ENCODE peak calls at places on chromosomes 12 and 14, in five cellular contexts. M, T, J, C and A are unnamed samples.

GRCh38 chr12:13135336-13136178 is 32.1 kb upstream of the GSG1 start:
- DNase-seq in C (no peak), T (peak), J (peak), M (no peak), A (no peak)

GRCh38 chr14:92586001-92586947 is 72.7 kb downstream of the RIN3 start:
- DNase-seq in T (no peak), C (no peak), J (no peak), M (peak), A (no peak)

GRCh38 chr12:94832780-94833760 is 170.4 kb downstream of the NDUFA12 start:
- DNase-seq in T (no peak), M (no peak), J (no peak), C (no peak), A (no peak)

GRCh38 chr14:50814161-50814560 is 16.8 kb downstream of the NIN start:
- DNase-seq in M (no peak), T (no peak), J (no peak), C (no peak), A (no peak)

GRCh38 chr12:47071241-47071852 is 8.1 kb upstream of the PCED1B start:
- DNase-seq in T (no peak), C (no peak), J (no peak), M (no peak), A (no peak)

GRCh38 chr12:70876952-70877351 is 43.6 kb downstream of the PTPRR start:
- DNase-seq in J (no peak), C (no peak), T (no peak), M (no peak), A (no peak)

GRCh38 chr12:125689576-125690410 is 624.6 kb downstream of the AACS start:
- DNase-seq in J (no peak), T (no peak), C (no peak), M (no peak), A (no peak)

GRCh38 chr14:92473261-92473946 is 40.2 kb upstream of the RIN3 start:
- DNase-seq in C (no peak), T (peak), M (peak), J (peak), A (no peak)

GRCh38 chr14:69559581-69560011 is 15.1 kb downstream of the CCDC177 start:
- DNase-seq in C (no peak), M (no peak), T (no peak), J (no peak), A (no peak)

GRCh38 chr12:7984900-7985299 is 47.6 kb upstream of the FOXJ2 start:
- DNase-seq in J (no peak), C (no peak), T (no peak), M (no peak), A (no peak)

GRCh38 chr12:47591387-47591786 is 114.4 kb downstream of the RPAP3 start:
- DNase-seq in M (no peak), J (no peak), C (no peak), T (no peak), A (no peak)

GRCh38 chr12:105672171-105672570 is 341.7 kb downstream of the C12orf75 start:
- DNase-seq in T (no peak), M (no peak), C (no peak), J (no peak), A (no peak)

GRCh38 chr14:54338696-54339317 is 58.0 kb upstream of the CDKN3 start:
- DNase-seq in T (no peak), J (no peak), C (no peak), M (no peak), A (no peak)

GRCh38 chr12:117053597-117054201 is 45.5 kb downstream of the TESC start:
- DNase-seq in J (no peak), T (no peak), M (no peak), C (no peak), A (no peak)

GRCh38 chr12:4438834-4439596 is 6.6 kb downstream of the FGF6 start:
- DNase-seq in C (no peak), T (no peak), J (no peak), M (no peak), A (no peak)

GRCh38 chr12:13365782-13366366 is 169.3 kb downstream of the EMP1 start:
- DNase-seq in J (no peak), C (no peak), M (no peak), T (no peak), A (no peak)

GRCh38 chr14:30651934-30652333 is 29.8 kb downstream of the SCFD1 start:
- DNase-seq in J (no peak), C (no peak), M (no peak), T (no peak), A (no peak)

GRCh38 chr12:66065146-66065545 is 65.4 kb downstream of the LLPH start:
- DNase-seq in C (no peak), M (no peak), T (no peak), J (no peak), A (no peak)

GRCh38 chr14:95182379-95182778 is 25.1 kb upstream of the DICER1 start:
- DNase-seq in M (no peak), J (no peak), T (no peak), C (no peak), A (no peak)